ENCODE peak calls at places on chromosomes 13 and 19, in nine cellular contexts. R, V, X, F, E, L, I, M and B are unnamed samples.

GRCh38 chr13:50612717-50613116 is 230.8 kb downstream of the DLEU7 start:
- DNase-seq in M (no peak), I (no peak), V (no peak), E (no peak), L (no peak), R (no peak), F (no peak), X (no peak), B (peak)

GRCh38 chr13:102197193-102197592 is 204.7 kb downstream of the FGF14 start:
- DNase-seq in R (peak), X (no peak), F (no peak), M (peak), V (peak), E (no peak), I (peak), L (no peak), B (peak)

GRCh38 chr13:107203146-107203847 is 635.4 kb upstream of the ARGLU1 start:
- DNase-seq in I (peak), V (peak), F (no peak), L (no peak), X (no peak), R (peak), M (peak), E (no peak), B (no peak)

GRCh38 chr19:57111329-57111644 is 8.5 kb upstream of the USP29 start:
- DNase-seq in M (no peak), X (no peak), F (no peak), R (no peak), E (no peak), I (no peak), V (no peak), L (no peak), B (no peak)

GRCh38 chr13:21013682-21014038 is 47.7 kb downstream of the LATS2 start:
- DNase-seq in M (no peak), F (no peak), R (no peak), L (no peak), E (no peak), X (no peak), V (no peak), I (no peak), B (no peak)

GRCh38 chr13:78241278-78241919 is 322.8 kb upstream of the EDNRB start:
- DNase-seq in V (peak), X (no peak), R (peak), I (peak), M (peak), E (no peak), F (peak), L (no peak), B (no peak)

GRCh38 chr13:44573790-44574465 is 2.2 kb downstream of the TSC22D1 start:
- DNase-seq in L (peak), V (peak), R (peak), M (peak), I (peak), E (no peak), F (no peak), X (no peak), B (no peak)

GRCh38 chr13:114149774-114150740 is 17.6 kb upstream of the RASA3 start:
- DNase-seq in M (no peak), V (no peak), L (no peak), E (no peak), R (no peak), I (no peak), X (no peak), F (no peak), B (peak)

GRCh38 chr13:37769078-37769477 is 100.5 kb downstream of the TRPC4 start:
- DNase-seq in E (no peak), V (peak), F (no peak), L (no peak), X (no peak), R (no peak), I (no peak), M (no peak), B (peak)

GRCh38 chr13:44309771-44310767 is 63.6 kb upstream of the SERP2 start:
- DNase-seq in M (no peak), I (no peak), F (no peak), X (no peak), E (peak), L (no peak), V (no peak), R (peak), B (peak)

GRCh38 chr19:10551698-10552301 is 8.1 kb downstream of the ATG4D start:
- DNase-seq in V (peak), F (no peak), I (peak), L (peak), M (no peak), R (peak), E (no peak), X (no peak), B (no peak)

GRCh38 chr19:6065685-6066365 is 44.5 kb downstream of the RFX2 start:
- DNase-seq in I (peak), M (peak), X (peak), R (no peak), E (no peak), L (no peak), V (peak), F (no peak), B (peak)

GRCh38 chr13:47707414-47707813 is 293.7 kb downstream of the SUCLA2 start:
- DNase-seq in M (no peak), F (no peak), X (no peak), V (no peak), E (no peak), R (no peak), L (no peak), I (no peak), B (no peak)

GRCh38 chr13:98860491-98860890 is 108.0 kb upstream of the SLC15A1 start:
- DNase-seq in E (no peak), I (no peak), M (no peak), R (no peak), L (no peak), F (no peak), X (no peak), V (no peak), B (no peak)

GRCh38 chr19:8489591-8490394 is 12.6 kb downstream of the PRAM1 start:
- DNase-seq in R (no peak), E (no peak), I (peak), V (no peak), L (no peak), M (no peak), F (no peak), X (no peak), B (no peak)